ENCODE peak calls at places on chromosomes 1 and 21, in six cellular contexts. R is HFF-Myc, C is EL, H is psoas muscle, G is hepatic stellate cell, W is prostate gland. O is an unnamed sample.

GRCh38 chr1:3611170-3612019 is at the start of gene MEGF6:
- DNase-seq in R (no peak), C (peak), H (peak), G (peak), W (peak), O (no peak)

GRCh38 chr1:99638853-99639252 is 7.1 kb upstream of the PALMD start:
- DNase-seq in R (no peak), C (no peak), H (no peak), G (no peak), W (no peak), O (no peak)

GRCh38 chr1:227372662-227373061 is 54.4 kb upstream of the CDC42BPA start:
- DNase-seq in R (no peak), C (peak), H (no peak), G (peak), W (peak), O (peak)

GRCh38 chr21:41875086-41875485 is 4.1 kb downstream of the PRDM15 start:
- DNase-seq in R (no peak), C (no peak), H (no peak), G (no peak), W (no peak), O (no peak)

GRCh38 chr21:33643658-33644311 is 1.5 kb downstream of the ITSN1 start:
- DNase-seq in R (no peak), C (peak), H (no peak), G (peak), W (no peak), O (no peak)

GRCh38 chr1:22822371-22822770 is 111.7 kb downstream of the EPHB2 start:
- DNase-seq in R (no peak), C (no peak), H (no peak), G (no peak), W (no peak), O (no peak)

GRCh38 chr1:245986404-245987221 is 520.5 kb downstream of the SMYD3 start:
- DNase-seq in R (peak), C (peak), H (no peak), G (peak), W (no peak), O (peak)

GRCh38 chr1:224116131-224116530 is 2.2 kb downstream of the FBXO28 start:
- DNase-seq in R (no peak), C (peak), H (no peak), G (peak), W (no peak), O (peak)

GRCh38 chr1:185895208-185895900 is 161.2 kb downstream of the HMCN1 start:
- DNase-seq in R (no peak), C (no peak), H (no peak), G (no peak), W (no peak), O (no peak)

O was measured in AG04450.